ENCODE peak calls at places on chromosomes 13 and 19, in eight cellular contexts. One of them, this sample, is unnamed.

GRCh38 chr13:97407540-97407939 is 26.4 kb upstream of the RAP2A start:
- DNase-seq in heart right ventricle: no peak
- DNase-seq in DND-41: no peak
- DNase-seq in adrenal gland: no peak
- DNase-seq in fibroblast of lung: no peak
- DNase-seq in CD8-positive, alpha-beta T cell: no peak
- DNase-seq in transverse colon: no peak
- DNase-seq in tibial artery: no peak
- DNase-seq in this sample: no peak

GRCh38 chr19:51158474-51159129 is 16.5 kb downstream of the SIGLEC7 start:
- DNase-seq in heart right ventricle: no peak
- DNase-seq in DND-41: peak; percentile 62
- DNase-seq in adrenal gland: no peak
- DNase-seq in fibroblast of lung: no peak
- DNase-seq in CD8-positive, alpha-beta T cell: peak; percentile 88
- DNase-seq in transverse colon: peak; percentile 56
- DNase-seq in tibial artery: no peak
- DNase-seq in this sample: peak; percentile 74

GRCh38 chr13:30567072-30567471 is 50.6 kb upstream of the USPL1 start:
- DNase-seq in heart right ventricle: no peak
- DNase-seq in DND-41: no peak
- DNase-seq in adrenal gland: no peak
- DNase-seq in fibroblast of lung: peak; percentile 40
- DNase-seq in CD8-positive, alpha-beta T cell: no peak
- DNase-seq in transverse colon: no peak
- DNase-seq in tibial artery: no peak
- DNase-seq in this sample: no peak

GRCh38 chr19:13074378-13074777 is 28.3 kb downstream of the LYL1 start:
- DNase-seq in heart right ventricle: no peak
- DNase-seq in DND-41: no peak
- DNase-seq in adrenal gland: no peak
- DNase-seq in fibroblast of lung: no peak
- DNase-seq in CD8-positive, alpha-beta T cell: no peak
- DNase-seq in transverse colon: no peak
- DNase-seq in tibial artery: no peak
- DNase-seq in this sample: no peak

GRCh38 chr19:19545707-19546106 is 7.6 kb downstream of the CILP2 start:
- DNase-seq in heart right ventricle: no peak
- DNase-seq in DND-41: no peak
- DNase-seq in adrenal gland: no peak
- DNase-seq in fibroblast of lung: no peak
- DNase-seq in CD8-positive, alpha-beta T cell: no peak
- DNase-seq in transverse colon: no peak
- DNase-seq in tibial artery: no peak
- DNase-seq in this sample: no peak

GRCh38 chr19:47089767-47090350 is 23.7 kb downstream of the ZC3H4 start:
- DNase-seq in heart right ventricle: no peak
- DNase-seq in DND-41: no peak
- DNase-seq in adrenal gland: no peak
- DNase-seq in fibroblast of lung: no peak
- DNase-seq in CD8-positive, alpha-beta T cell: no peak
- DNase-seq in transverse colon: no peak
- DNase-seq in tibial artery: no peak
- DNase-seq in this sample: no peak

GRCh38 chr19:5086725-5087439 is 118.0 kb downstream of the KDM4B start:
- DNase-seq in heart right ventricle: no peak
- DNase-seq in DND-41: no peak
- DNase-seq in adrenal gland: no peak
- DNase-seq in fibroblast of lung: no peak
- DNase-seq in CD8-positive, alpha-beta T cell: no peak
- DNase-seq in transverse colon: no peak
- DNase-seq in tibial artery: no peak
- DNase-seq in this sample: no peak

GRCh38 chr19:28519950-28520861 is 692.7 kb downstream of the UQCRFS1 start:
- DNase-seq in heart right ventricle: no peak
- DNase-seq in DND-41: no peak
- DNase-seq in adrenal gland: peak; percentile 36
- DNase-seq in fibroblast of lung: peak; percentile 72
- DNase-seq in CD8-positive, alpha-beta T cell: no peak
- DNase-seq in transverse colon: no peak
- DNase-seq in tibial artery: no peak
- DNase-seq in this sample: no peak

GRCh38 chr13:87324558-87324957 is 346.6 kb upstream of the SLITRK5 start:
- DNase-seq in heart right ventricle: no peak
- DNase-seq in DND-41: no peak
- DNase-seq in adrenal gland: no peak
- DNase-seq in fibroblast of lung: no peak
- DNase-seq in CD8-positive, alpha-beta T cell: no peak
- DNase-seq in transverse colon: no peak
- DNase-seq in tibial artery: no peak
- DNase-seq in this sample: no peak

GRCh38 chr19:32289566-32290210 is 55.7 kb upstream of the ZNF507 start:
- DNase-seq in heart right ventricle: no peak
- DNase-seq in DND-41: no peak
- DNase-seq in adrenal gland: no peak
- DNase-seq in fibroblast of lung: no peak
- DNase-seq in CD8-positive, alpha-beta T cell: no peak
- DNase-seq in transverse colon: no peak
- DNase-seq in tibial artery: no peak
- DNase-seq in this sample: no peak

GRCh38 chr19:41541990-41542584 is 33.9 kb upstream of the CEACAM21 start:
- DNase-seq in heart right ventricle: peak; percentile 67
- DNase-seq in DND-41: peak; percentile 53
- DNase-seq in adrenal gland: no peak
- DNase-seq in fibroblast of lung: no peak
- DNase-seq in CD8-positive, alpha-beta T cell: peak; percentile 89
- DNase-seq in transverse colon: peak; percentile 74
- DNase-seq in tibial artery: no peak
- DNase-seq in this sample: peak; percentile 76

GRCh38 chr13:26867451-26868067 is 107.0 kb upstream of the GPR12 start:
- DNase-seq in heart right ventricle: no peak
- DNase-seq in DND-41: peak; percentile 62
- DNase-seq in adrenal gland: peak; percentile 47
- DNase-seq in fibroblast of lung: peak; percentile 17
- DNase-seq in CD8-positive, alpha-beta T cell: no peak
- DNase-seq in transverse colon: no peak
- DNase-seq in tibial artery: no peak
- DNase-seq in this sample: no peak

GRCh38 chr13:94996445-94996844 is 284.1 kb upstream of the SOX21 start:
- DNase-seq in heart right ventricle: no peak
- DNase-seq in DND-41: no peak
- DNase-seq in adrenal gland: no peak
- DNase-seq in fibroblast of lung: no peak
- DNase-seq in CD8-positive, alpha-beta T cell: no peak
- DNase-seq in transverse colon: no peak
- DNase-seq in tibial artery: no peak
- DNase-seq in this sample: no peak

GRCh38 chr13:50842246-50842645 is 1.2 kb downstream of the DLEU7 start:
- DNase-seq in heart right ventricle: no peak
- DNase-seq in DND-41: no peak
- DNase-seq in adrenal gland: no peak
- DNase-seq in fibroblast of lung: no peak
- DNase-seq in CD8-positive, alpha-beta T cell: no peak
- DNase-seq in transverse colon: no peak
- DNase-seq in tibial artery: no peak
- DNase-seq in this sample: no peak

GRCh38 chr13:98873377-98874028 is 104.4 kb downstream of the DOCK9 start:
- DNase-seq in heart right ventricle: no peak
- DNase-seq in DND-41: no peak
- DNase-seq in adrenal gland: no peak
- DNase-seq in fibroblast of lung: no peak
- DNase-seq in CD8-positive, alpha-beta T cell: no peak
- DNase-seq in transverse colon: no peak
- DNase-seq in tibial artery: no peak
- DNase-seq in this sample: no peak

GRCh38 chr13:73981595-73981994 is 152.6 kb downstream of the KLF12 start:
- DNase-seq in heart right ventricle: no peak
- DNase-seq in DND-41: no peak
- DNase-seq in adrenal gland: no peak
- DNase-seq in fibroblast of lung: peak; percentile 32
- DNase-seq in CD8-positive, alpha-beta T cell: no peak
- DNase-seq in transverse colon: no peak
- DNase-seq in tibial artery: no peak
- DNase-seq in this sample: no peak

GRCh38 chr19:46776927-46777911 is 11.2 kb downstream of the SLC1A5 start:
- DNase-seq in heart right ventricle: no peak
- DNase-seq in DND-41: peak; percentile 24
- DNase-seq in adrenal gland: no peak
- DNase-seq in fibroblast of lung: no peak
- DNase-seq in CD8-positive, alpha-beta T cell: no peak
- DNase-seq in transverse colon: no peak
- DNase-seq in tibial artery: no peak
- DNase-seq in this sample: no peak

GRCh38 chr19:7540761-7541480 is 5.4 kb downstream of the PNPLA6 start:
- DNase-seq in heart right ventricle: no peak
- DNase-seq in DND-41: no peak
- DNase-seq in adrenal gland: peak; percentile 22
- DNase-seq in fibroblast of lung: peak; percentile 44
- DNase-seq in CD8-positive, alpha-beta T cell: no peak
- DNase-seq in transverse colon: no peak
- DNase-seq in tibial artery: no peak
- DNase-seq in this sample: no peak
- H3K4me1 ChIP-seq in heart right ventricle: peaks cover 7% of the 10 kb centered on the region
- H3K4me1 ChIP-seq in DND-41: peaks cover 7% of the 10 kb centered on the region
- H3K4me1 ChIP-seq in adrenal gland: peaks cover 6% of the 10 kb centered on the region
- H3K4me1 ChIP-seq in fibroblast of lung: peaks cover 3% of the 10 kb centered on the region
- H3K4me1 ChIP-seq in CD8-positive, alpha-beta T cell: peaks cover 6% of the 10 kb centered on the region
- H3K4me1 ChIP-seq in transverse colon: peaks cover 5% of the 10 kb centered on the region
- H3K4me1 ChIP-seq in tibial artery: peaks cover 8% of the 10 kb centered on the region
- H3K4me1 ChIP-seq in this sample: no peaks in the 10 kb centered on the region

DNA sequence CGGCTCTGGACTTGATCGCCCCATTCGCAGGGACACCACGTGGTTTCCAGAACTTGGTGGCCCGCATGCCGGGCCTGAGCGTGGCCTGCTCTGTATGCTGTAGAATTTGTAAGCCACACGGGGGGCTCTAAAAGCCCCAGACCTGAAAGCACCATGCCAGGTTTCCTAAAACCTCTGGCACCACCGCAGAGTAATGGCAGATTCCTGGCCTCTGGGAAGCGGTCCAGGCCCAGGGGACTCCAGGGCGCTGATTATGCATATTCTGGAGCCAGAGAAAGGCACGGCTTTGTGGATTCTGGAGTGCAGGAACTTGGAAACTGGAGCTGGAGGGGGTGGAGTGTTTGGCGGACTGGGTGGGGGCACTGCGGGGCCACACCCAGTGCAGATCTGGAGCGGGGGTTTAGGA is 3.7 kb downstream of the FTL start:
- DNase-seq in heart right ventricle: no peak
- DNase-seq in DND-41: no peak
- DNase-seq in adrenal gland: no peak
- DNase-seq in fibroblast of lung: no peak
- DNase-seq in CD8-positive, alpha-beta T cell: no peak
- DNase-seq in transverse colon: no peak
- DNase-seq in tibial artery: no peak
- DNase-seq in this sample: no peak
- H3K27ac ChIP-seq in heart right ventricle: peak overlapping the region; percentile 38
- H3K27ac ChIP-seq in DND-41: no peak overlapping the region
- H3K27ac ChIP-seq in adrenal gland: peak overlapping the region; percentile 96
- H3K27ac ChIP-seq in fibroblast of lung: no peak overlapping the region
- H3K27ac ChIP-seq in CD8-positive, alpha-beta T cell: no peak overlapping the region
- H3K27ac ChIP-seq in transverse colon: peak overlapping the region; percentile 96
- H3K27ac ChIP-seq in tibial artery: peak overlapping the region; percentile 88
- H3K27ac ChIP-seq in this sample: peak overlapping the region; percentile 96

DNA sequence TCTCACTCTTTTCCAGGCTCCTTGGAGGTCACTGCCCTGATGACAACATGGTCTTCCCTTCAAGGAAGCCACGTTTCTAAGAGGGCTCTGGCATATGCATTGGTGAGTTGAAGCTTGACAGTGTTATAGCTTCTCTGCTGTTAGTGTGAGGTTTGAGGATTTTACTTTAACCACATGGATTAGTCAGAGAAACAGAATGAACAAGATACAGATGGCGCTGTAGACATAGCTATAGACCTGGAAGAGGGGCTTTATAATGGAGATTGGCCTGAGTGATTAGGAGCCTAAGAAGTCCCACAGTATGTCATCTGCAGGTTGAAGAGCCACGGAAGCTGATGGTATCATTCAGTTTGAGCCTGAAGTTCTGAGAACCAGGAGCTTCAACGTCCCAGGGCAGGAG is 18.4 kb upstream of the URI1 start:
- DNase-seq in heart right ventricle: no peak
- DNase-seq in DND-41: no peak
- DNase-seq in adrenal gland: no peak
- DNase-seq in fibroblast of lung: no peak
- DNase-seq in CD8-positive, alpha-beta T cell: no peak
- DNase-seq in transverse colon: no peak
- DNase-seq in tibial artery: no peak
- DNase-seq in this sample: no peak
- TF ChIP-seq CTCF in heart right ventricle: no peak
- TF ChIP-seq CTCF in DND-41: peak; percentile 9
- TF ChIP-seq CTCF in adrenal gland: no peak
- TF ChIP-seq CTCF in fibroblast of lung: no peak
- TF ChIP-seq CTCF in CD8-positive, alpha-beta T cell: no peak
- TF ChIP-seq CTCF in transverse colon: no peak
- TF ChIP-seq CTCF in tibial artery: no peak
- TF ChIP-seq CTCF in this sample: no peak

GRCh38 chr13:59774511-59774911 is 389.2 kb downstream of the DIAPH3 start:
- DNase-seq in heart right ventricle: no peak
- DNase-seq in DND-41: no peak
- DNase-seq in adrenal gland: no peak
- DNase-seq in fibroblast of lung: peak; percentile 82
- DNase-seq in CD8-positive, alpha-beta T cell: no peak
- DNase-seq in transverse colon: no peak
- DNase-seq in tibial artery: no peak
- DNase-seq in this sample: no peak
- H3K4me1 ChIP-seq in heart right ventricle: no peaks in the 10 kb centered on the region
- H3K4me1 ChIP-seq in DND-41: no peaks in the 10 kb centered on the region
- H3K4me1 ChIP-seq in adrenal gland: no peaks in the 10 kb centered on the region
- H3K4me1 ChIP-seq in fibroblast of lung: peaks cover 4% of the 10 kb centered on the region
- H3K4me1 ChIP-seq in CD8-positive, alpha-beta T cell: no peaks in the 10 kb centered on the region
- H3K4me1 ChIP-seq in transverse colon: no peaks in the 10 kb centered on the region
- H3K4me1 ChIP-seq in tibial artery: peaks cover 22% of the 10 kb centered on the region
- H3K4me1 ChIP-seq in this sample: no peaks in the 10 kb centered on the region

This sample was measured in ascending aorta.